ENCODE peak calls at places on chromosomes 7 and 10, in seven cellular contexts. D, N, F, E, J, M and S are unnamed samples.

GRCh38 chr7:14905764-14906163 is 3.2 kb upstream of the DGKB start:
- DNase-seq in D (no peak), N (no peak), M (no peak), E (no peak), J (no peak), F (no peak), S (no peak)

GRCh38 chr10:132616995-132617780 is 79.6 kb downstream of the INPP5A start:
- DNase-seq in J (no peak), E (no peak), F (no peak), M (no peak), N (no peak), D (no peak), S (no peak)

GRCh38 chr7:30797294-30798040 is 26.2 kb downstream of the MINDY4 start:
- DNase-seq in D (no peak), F (no peak), N (no peak), E (no peak), M (no peak), J (no peak), S (no peak)

GRCh38 chr7:157471259-157472125 is 134.7 kb downstream of the DNAJB6 start:
- DNase-seq in M (no peak), F (no peak), J (no peak), N (no peak), D (no peak), E (no peak), S (no peak)

GRCh38 chr7:16345979-16346958 is 75.1 kb downstream of the CRPPA start:
- DNase-seq in M (no peak), F (peak; percentile 88), D (no peak), E (peak; percentile 26), N (no peak), J (no peak), S (no peak)

GRCh38 chr7:104960741-104961479 is 53.1 kb upstream of the KMT2E start:
- DNase-seq in E (no peak), D (no peak), M (no peak), J (no peak), N (no peak), F (peak; percentile 97), S (no peak)

GRCh38 chr7:130274983-130275649 is 8.5 kb downstream of the CPA2 start:
- DNase-seq in D (no peak), F (no peak), J (no peak), E (no peak), N (no peak), M (no peak), S (no peak)

GRCh38 chr7:154965014-154965413 is 37.9 kb downstream of the PAXIP1 start:
- DNase-seq in E (no peak), J (no peak), M (no peak), D (no peak), N (no peak), F (no peak), S (no peak)

GRCh38 chr10:35643151-35643975 is 1.3 kb upstream of the FZD8 start:
- DNase-seq in J (peak; percentile 31), N (peak; percentile 62), D (no peak), M (peak; percentile 55), F (no peak), E (no peak), S (peak; percentile 68)

GRCh38 chr7:110061387-110061786 is 1029.5 kb upstream of the LRRN3 start:
- DNase-seq in M (no peak), D (no peak), F (no peak), N (no peak), E (no peak), J (no peak), S (no peak)

GRCh38 chr7:126606331-126606730 is 646.4 kb downstream of the GRM8 start:
- DNase-seq in F (no peak), J (no peak), D (no peak), M (no peak), E (no peak), N (no peak), S (no peak)

GRCh38 chr7:94907420-94908203 is at the start of gene PPP1R9A:
- DNase-seq in D (no peak), E (no peak), J (peak; percentile 54), N (peak; percentile 33), M (peak; percentile 57), F (no peak), S (peak; percentile 44)

GRCh38 chr7:12196386-12196785 is 14.7 kb upstream of the TMEM106B start:
- DNase-seq in J (no peak), F (no peak), N (no peak), M (no peak), E (no peak), D (no peak), S (no peak)

GRCh38 chr7:45869426-45869825 is 3.5 kb downstream of the CCDC201 start:
- DNase-seq in J (no peak), F (no peak), M (no peak), E (peak; percentile 19), N (no peak), D (no peak), S (no peak)

GRCh38 chr7:17130281-17131059 is 168.0 kb upstream of the AHR start:
- DNase-seq in D (no peak), N (no peak), J (no peak), E (peak; percentile 71), M (no peak), F (no peak), S (no peak)

GRCh38 chr7:70710011-70710480 is 421.9 kb upstream of the GALNT17 start:
- DNase-seq in E (no peak), J (no peak), D (no peak), N (no peak), M (no peak), F (no peak), S (no peak)

GRCh38 chr7:35839860-35840854 is 39.3 kb downstream of the SEPTIN7 start:
- DNase-seq in D (no peak), J (no peak), M (no peak), E (peak; percentile 53), F (no peak), N (no peak), S (no peak)

GRCh38 chr7:158494162-158494586 is 93.4 kb downstream of the PTPRN2 start:
- DNase-seq in M (no peak), F (no peak), E (no peak), N (no peak), J (no peak), D (no peak), S (no peak)

GRCh38 chr7:26624839-26625238 is 239.6 kb downstream of the SKAP2 start:
- DNase-seq in E (no peak), D (no peak), N (no peak), F (no peak), M (no peak), J (no peak), S (no peak)

GRCh38 chr7:141844256-141844655 is 3.0 kb upstream of the PRSS37 start:
- DNase-seq in J (no peak), F (no peak), N (no peak), E (no peak), M (no peak), D (no peak), S (no peak)